ENCODE peak calls at places on chromosomes 6 and 20, in nine cellular contexts. One of them, this sample, is unnamed.

GRCh38 chr6:51277471-51277870 is 458.8 kb downstream of the TFAP2B start:
- DNase-seq in uterus: no peak
- DNase-seq in heart left ventricle: no peak
- DNase-seq in upper lobe of right lung: no peak
- DNase-seq in CD8-positive, alpha-beta memory T cell: no peak
- DNase-seq in left ventricle myocardium inferior: no peak
- DNase-seq in MM.1S: no peak
- DNase-seq in ascending aorta: no peak
- DNase-seq in mammary epithelial cell: no peak
- DNase-seq in this sample: no peak

GRCh38 chr20:1816384-1817381 is 78.5 kb upstream of the SIRPA start:
- DNase-seq in left ventricle myocardium inferior: no peak
- DNase-seq in heart left ventricle: no peak
- DNase-seq in uterus: no peak
- DNase-seq in MM.1S: no peak
- DNase-seq in CD8-positive, alpha-beta memory T cell: no peak
- DNase-seq in upper lobe of right lung: no peak
- DNase-seq in mammary epithelial cell: peak
- DNase-seq in ascending aorta: no peak
- DNase-seq in this sample: peak

GRCh38 chr6:30700340-30700739 is 9.6 kb upstream of the NRM start:
- DNase-seq in CD8-positive, alpha-beta memory T cell: no peak
- DNase-seq in left ventricle myocardium inferior: no peak
- DNase-seq in mammary epithelial cell: no peak
- DNase-seq in uterus: no peak
- DNase-seq in ascending aorta: no peak
- DNase-seq in heart left ventricle: no peak
- DNase-seq in upper lobe of right lung: no peak
- DNase-seq in MM.1S: no peak
- DNase-seq in this sample: no peak

GRCh38 chr20:22449115-22449973 is 135.0 kb downstream of the FOXA2 start:
- DNase-seq in mammary epithelial cell: no peak
- DNase-seq in left ventricle myocardium inferior: no peak
- DNase-seq in MM.1S: no peak
- DNase-seq in ascending aorta: no peak
- DNase-seq in CD8-positive, alpha-beta memory T cell: no peak
- DNase-seq in uterus: no peak
- DNase-seq in upper lobe of right lung: no peak
- DNase-seq in heart left ventricle: no peak
- DNase-seq in this sample: peak

GRCh38 chr20:14481863-14482262 is 144.5 kb upstream of the FLRT3 start:
- DNase-seq in MM.1S: no peak
- DNase-seq in mammary epithelial cell: peak
- DNase-seq in CD8-positive, alpha-beta memory T cell: no peak
- DNase-seq in uterus: no peak
- DNase-seq in heart left ventricle: no peak
- DNase-seq in ascending aorta: no peak
- DNase-seq in upper lobe of right lung: no peak
- DNase-seq in left ventricle myocardium inferior: no peak
- DNase-seq in this sample: no peak

GRCh38 chr6:6414946-6415345 is 94.5 kb upstream of the F13A1 start:
- DNase-seq in heart left ventricle: no peak
- DNase-seq in CD8-positive, alpha-beta memory T cell: no peak
- DNase-seq in upper lobe of right lung: no peak
- DNase-seq in MM.1S: no peak
- DNase-seq in left ventricle myocardium inferior: no peak
- DNase-seq in ascending aorta: no peak
- DNase-seq in mammary epithelial cell: peak
- DNase-seq in uterus: no peak
- DNase-seq in this sample: no peak

GRCh38 chr6:35601331-35602132 is 87.2 kb downstream of the FKBP5 start:
- DNase-seq in CD8-positive, alpha-beta memory T cell: peak
- DNase-seq in ascending aorta: peak
- DNase-seq in mammary epithelial cell: peak
- DNase-seq in heart left ventricle: no peak
- DNase-seq in left ventricle myocardium inferior: no peak
- DNase-seq in uterus: peak
- DNase-seq in upper lobe of right lung: no peak
- DNase-seq in MM.1S: peak
- DNase-seq in this sample: no peak

GRCh38 chr6:16129623-16130243 is 847 bp downstream of the MYLIP start:
- DNase-seq in mammary epithelial cell: peak
- DNase-seq in CD8-positive, alpha-beta memory T cell: peak
- DNase-seq in upper lobe of right lung: peak
- DNase-seq in ascending aorta: no peak
- DNase-seq in MM.1S: peak
- DNase-seq in heart left ventricle: peak
- DNase-seq in uterus: peak
- DNase-seq in left ventricle myocardium inferior: peak
- DNase-seq in this sample: no peak

GRCh38 chr6:142746524-142746923 is 198.5 kb downstream of the HIVEP2 start:
- DNase-seq in mammary epithelial cell: no peak
- DNase-seq in left ventricle myocardium inferior: no peak
- DNase-seq in MM.1S: no peak
- DNase-seq in uterus: no peak
- DNase-seq in CD8-positive, alpha-beta memory T cell: peak
- DNase-seq in upper lobe of right lung: no peak
- DNase-seq in ascending aorta: no peak
- DNase-seq in heart left ventricle: no peak
- DNase-seq in this sample: no peak

GRCh38 chr6:71346034-71346680 is 57.5 kb downstream of the OGFRL1 start:
- DNase-seq in left ventricle myocardium inferior: no peak
- DNase-seq in CD8-positive, alpha-beta memory T cell: no peak
- DNase-seq in uterus: no peak
- DNase-seq in heart left ventricle: no peak
- DNase-seq in mammary epithelial cell: no peak
- DNase-seq in upper lobe of right lung: no peak
- DNase-seq in MM.1S: no peak
- DNase-seq in ascending aorta: no peak
- DNase-seq in this sample: no peak

DNA sequence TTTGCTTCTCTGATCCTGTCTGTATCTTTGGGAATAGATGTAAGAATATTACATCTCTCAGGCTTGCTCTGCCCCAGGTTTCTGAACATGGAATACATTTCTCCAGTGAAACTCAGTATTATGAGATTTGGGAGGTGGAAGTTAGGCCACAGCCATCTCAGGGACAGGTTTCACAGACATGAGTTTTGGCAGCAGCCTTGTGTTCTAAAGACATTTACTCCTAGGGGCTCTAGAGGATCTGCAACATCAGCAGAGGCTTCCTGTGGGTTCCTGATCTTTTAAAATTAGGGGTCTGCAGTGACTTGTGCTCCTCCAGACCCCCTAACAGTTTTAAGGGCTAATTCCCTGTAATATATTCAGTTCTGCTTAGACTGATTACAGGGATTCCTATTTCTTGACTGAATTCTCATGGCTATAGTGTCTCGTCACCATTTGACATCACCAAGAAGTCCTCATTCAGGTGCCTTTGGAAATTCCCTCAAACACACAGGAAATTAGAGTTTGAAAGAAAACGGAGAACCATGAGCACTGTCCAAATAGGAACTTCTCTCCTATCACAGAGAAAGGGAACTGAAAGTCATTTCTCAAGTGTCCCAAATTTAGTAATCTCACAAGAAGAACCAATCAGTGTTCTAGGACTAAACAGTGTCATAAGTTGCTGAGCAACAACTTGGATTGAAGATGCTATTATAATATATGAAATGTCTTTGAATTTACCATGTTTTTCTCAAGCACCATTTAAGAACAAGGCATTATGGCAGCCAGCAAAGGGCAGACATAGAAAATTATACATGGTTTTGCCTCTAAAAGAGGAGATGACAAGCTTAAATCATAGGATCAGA is 2.5 kb upstream of the HLA-DRA start:
- DNase-seq in ascending aorta: no peak
- DNase-seq in heart left ventricle: no peak
- DNase-seq in upper lobe of right lung: no peak
- DNase-seq in mammary epithelial cell: no peak
- DNase-seq in MM.1S: peak
- DNase-seq in CD8-positive, alpha-beta memory T cell: no peak
- DNase-seq in left ventricle myocardium inferior: no peak
- DNase-seq in uterus: no peak
- DNase-seq in this sample: peak
- H3K27ac ChIP-seq in ascending aorta: no peak
- H3K27ac ChIP-seq in heart left ventricle: peak
- H3K27ac ChIP-seq in upper lobe of right lung: peak
- H3K27ac ChIP-seq in mammary epithelial cell: no peak
- H3K27ac ChIP-seq in MM.1S: peak
- H3K27ac ChIP-seq in CD8-positive, alpha-beta memory T cell: no peak
- H3K27ac ChIP-seq in left ventricle myocardium inferior: peak
- H3K27ac ChIP-seq in uterus: no peak
- H3K27ac ChIP-seq in this sample: no peak

GRCh38 chr6:138970159-138970558 is 17.9 kb downstream of the REPS1 start:
- DNase-seq in MM.1S: no peak
- DNase-seq in CD8-positive, alpha-beta memory T cell: no peak
- DNase-seq in left ventricle myocardium inferior: no peak
- DNase-seq in uterus: no peak
- DNase-seq in ascending aorta: no peak
- DNase-seq in mammary epithelial cell: no peak
- DNase-seq in heart left ventricle: no peak
- DNase-seq in upper lobe of right lung: no peak
- DNase-seq in this sample: no peak
- H3K4me3 ChIP-seq in MM.1S: no peak
- H3K4me3 ChIP-seq in CD8-positive, alpha-beta memory T cell: no peak
- H3K4me3 ChIP-seq in left ventricle myocardium inferior: no peak
- H3K4me3 ChIP-seq in uterus: no peak
- H3K4me3 ChIP-seq in ascending aorta: no peak
- H3K4me3 ChIP-seq in mammary epithelial cell: no peak
- H3K4me3 ChIP-seq in heart left ventricle: no peak
- H3K4me3 ChIP-seq in upper lobe of right lung: no peak
- H3K4me3 ChIP-seq in this sample: no peak

GRCh38 chr20:63930971-63931553 is 25.2 kb downstream of the UCKL1 start:
- DNase-seq in left ventricle myocardium inferior: peak
- DNase-seq in ascending aorta: no peak
- DNase-seq in mammary epithelial cell: no peak
- DNase-seq in MM.1S: no peak
- DNase-seq in upper lobe of right lung: no peak
- DNase-seq in heart left ventricle: no peak
- DNase-seq in CD8-positive, alpha-beta memory T cell: no peak
- DNase-seq in uterus: no peak
- DNase-seq in this sample: peak

GRCh38 chr20:63932606-63933160 is 23.5 kb downstream of the UCKL1 start:
- DNase-seq in left ventricle myocardium inferior: no peak
- DNase-seq in heart left ventricle: peak
- DNase-seq in ascending aorta: no peak
- DNase-seq in MM.1S: no peak
- DNase-seq in CD8-positive, alpha-beta memory T cell: no peak
- DNase-seq in upper lobe of right lung: no peak
- DNase-seq in uterus: no peak
- DNase-seq in mammary epithelial cell: no peak
- DNase-seq in this sample: peak

GRCh38 chr20:63933646-63934045 is 22.6 kb downstream of the UCKL1 start:
- DNase-seq in ascending aorta: no peak
- DNase-seq in uterus: peak
- DNase-seq in mammary epithelial cell: no peak
- DNase-seq in heart left ventricle: peak
- DNase-seq in upper lobe of right lung: no peak
- DNase-seq in left ventricle myocardium inferior: no peak
- DNase-seq in MM.1S: no peak
- DNase-seq in CD8-positive, alpha-beta memory T cell: no peak
- DNase-seq in this sample: peak

GRCh38 chr20:63929071-63929470 is 27.1 kb downstream of the UCKL1 start:
- DNase-seq in CD8-positive, alpha-beta memory T cell: no peak
- DNase-seq in MM.1S: no peak
- DNase-seq in left ventricle myocardium inferior: no peak
- DNase-seq in heart left ventricle: no peak
- DNase-seq in upper lobe of right lung: no peak
- DNase-seq in uterus: no peak
- DNase-seq in ascending aorta: no peak
- DNase-seq in mammary epithelial cell: no peak
- DNase-seq in this sample: peak

DNA sequence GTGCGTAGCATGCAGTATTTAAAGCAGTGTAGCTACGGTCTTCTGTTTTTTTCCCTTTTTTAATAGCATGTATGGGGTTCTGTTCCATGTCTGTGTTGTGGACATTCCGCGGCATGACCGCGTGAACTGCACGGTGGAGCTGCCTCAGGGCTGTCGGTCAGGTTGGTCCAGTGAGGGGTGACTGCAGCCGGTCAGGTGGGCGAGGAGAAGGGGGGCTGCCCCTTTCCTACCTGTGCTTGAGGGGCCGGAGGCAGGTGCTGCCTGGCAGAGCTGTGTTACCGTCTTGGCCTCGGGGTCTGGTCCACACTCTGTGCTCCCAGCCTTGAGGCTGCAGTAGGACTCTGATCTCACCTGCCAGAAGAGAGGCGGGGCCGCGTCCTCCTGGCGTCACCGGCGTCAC is 24.5 kb downstream of the UCKL1 start:
- DNase-seq in CD8-positive, alpha-beta memory T cell: no peak
- DNase-seq in MM.1S: no peak
- DNase-seq in uterus: no peak
- DNase-seq in left ventricle myocardium inferior: no peak
- DNase-seq in upper lobe of right lung: no peak
- DNase-seq in ascending aorta: no peak
- DNase-seq in mammary epithelial cell: no peak
- DNase-seq in heart left ventricle: peak
- DNase-seq in this sample: peak
- H3K27ac ChIP-seq in CD8-positive, alpha-beta memory T cell: no peak
- H3K27ac ChIP-seq in MM.1S: no peak
- H3K27ac ChIP-seq in uterus: no peak
- H3K27ac ChIP-seq in left ventricle myocardium inferior: peak
- H3K27ac ChIP-seq in upper lobe of right lung: no peak
- H3K27ac ChIP-seq in ascending aorta: no peak
- H3K27ac ChIP-seq in mammary epithelial cell: no peak
- H3K27ac ChIP-seq in heart left ventricle: peak
- H3K27ac ChIP-seq in this sample: no peak

GRCh38 chr6:147508073-147508870 is at the start of gene SAMD5:
- DNase-seq in uterus: peak
- DNase-seq in upper lobe of right lung: peak
- DNase-seq in MM.1S: no peak
- DNase-seq in heart left ventricle: peak
- DNase-seq in ascending aorta: no peak
- DNase-seq in left ventricle myocardium inferior: peak
- DNase-seq in CD8-positive, alpha-beta memory T cell: no peak
- DNase-seq in mammary epithelial cell: peak
- DNase-seq in this sample: peak

GRCh38 chr6:147504848-147505247 is 3.6 kb upstream of the SAMD5 start:
- DNase-seq in left ventricle myocardium inferior: no peak
- DNase-seq in heart left ventricle: no peak
- DNase-seq in CD8-positive, alpha-beta memory T cell: no peak
- DNase-seq in uterus: no peak
- DNase-seq in mammary epithelial cell: no peak
- DNase-seq in upper lobe of right lung: no peak
- DNase-seq in ascending aorta: no peak
- DNase-seq in MM.1S: no peak
- DNase-seq in this sample: no peak

GRCh38 chr6:147507162-147508072 is 1.1 kb upstream of the SAMD5 start:
- DNase-seq in left ventricle myocardium inferior: peak
- DNase-seq in uterus: peak
- DNase-seq in MM.1S: no peak
- DNase-seq in CD8-positive, alpha-beta memory T cell: no peak
- DNase-seq in heart left ventricle: no peak
- DNase-seq in ascending aorta: no peak
- DNase-seq in upper lobe of right lung: peak
- DNase-seq in mammary epithelial cell: peak
- DNase-seq in this sample: peak

GRCh38 chr6:147508871-147509608 is 550 bp downstream of the SAMD5 start:
- DNase-seq in uterus: peak
- DNase-seq in upper lobe of right lung: peak
- DNase-seq in mammary epithelial cell: no peak
- DNase-seq in heart left ventricle: peak
- DNase-seq in left ventricle myocardium inferior: peak
- DNase-seq in MM.1S: no peak
- DNase-seq in CD8-positive, alpha-beta memory T cell: no peak
- DNase-seq in ascending aorta: no peak
- DNase-seq in this sample: peak

GRCh38 chr6:147506704-147507114 is 1.8 kb upstream of the SAMD5 start:
- DNase-seq in CD8-positive, alpha-beta memory T cell: no peak
- DNase-seq in ascending aorta: no peak
- DNase-seq in MM.1S: peak
- DNase-seq in heart left ventricle: peak
- DNase-seq in left ventricle myocardium inferior: peak
- DNase-seq in upper lobe of right lung: peak
- DNase-seq in uterus: peak
- DNase-seq in mammary epithelial cell: peak
- DNase-seq in this sample: peak
- H3K4me3 ChIP-seq in CD8-positive, alpha-beta memory T cell: no peak
- H3K4me3 ChIP-seq in ascending aorta: peak
- H3K4me3 ChIP-seq in MM.1S: peak
- H3K4me3 ChIP-seq in heart left ventricle: peak
- H3K4me3 ChIP-seq in left ventricle myocardium inferior: peak
- H3K4me3 ChIP-seq in upper lobe of right lung: peak
- H3K4me3 ChIP-seq in uterus: peak
- H3K4me3 ChIP-seq in mammary epithelial cell: peak
- H3K4me3 ChIP-seq in this sample: peak